ENCODE peak calls at places on chromosomes 6 and 20, in ten cellular contexts. One of them, this sample, is unnamed.
A peak's percentile ranks its signal among the peaks of the same experiment; 100 is the strongest.

GRCh38 chr6:21987501-21987957 is 309.3 kb downstream of the PRL start:
- DNase-seq in ovary: peak; percentile 80
- DNase-seq in GM10248: peak; percentile 26
- DNase-seq in HS-5: peak; percentile 34
- DNase-seq in OCI-M1: peak; percentile 85
- DNase-seq in stimulated activated CD8-positive, alpha-beta memory T cell treated with anti-CD3 and anti-CD28 coated beads, Interleukin-7, amount 100 ng/mL, for 1 hour: no peak
- DNase-seq in activated CD4-positive, alpha-beta T cell treated with anti-CD3 and anti-CD28 coated beads for 4 hours: no peak
- DNase-seq in activated CD4-positive, alpha-beta memory T cell treated with anti-CD3 and anti-CD28 coated beads for 36 hours: peak; percentile 9
- DNase-seq in NCI-H2081: no peak
- DNase-seq in amniotic stem cell: peak; percentile 71
- DNase-seq in this sample: peak; percentile 8

GRCh38 chr6:154993026-154993425 is 2.1 kb upstream of the TIAM2 start:
- DNase-seq in ovary: no peak
- DNase-seq in GM10248: no peak
- DNase-seq in HS-5: no peak
- DNase-seq in OCI-M1: no peak
- DNase-seq in stimulated activated CD8-positive, alpha-beta memory T cell treated with anti-CD3 and anti-CD28 coated beads, Interleukin-7, amount 100 ng/mL, for 1 hour: no peak
- DNase-seq in activated CD4-positive, alpha-beta T cell treated with anti-CD3 and anti-CD28 coated beads for 4 hours: no peak
- DNase-seq in activated CD4-positive, alpha-beta memory T cell treated with anti-CD3 and anti-CD28 coated beads for 36 hours: no peak
- DNase-seq in NCI-H2081: no peak
- DNase-seq in amniotic stem cell: no peak
- DNase-seq in this sample: no peak

GRCh38 chr6:53244958-53245357 is 96.3 kb upstream of the GCM1 start:
- DNase-seq in ovary: no peak
- DNase-seq in GM10248: peak; percentile 50
- DNase-seq in HS-5: no peak
- DNase-seq in OCI-M1: no peak
- DNase-seq in stimulated activated CD8-positive, alpha-beta memory T cell treated with anti-CD3 and anti-CD28 coated beads, Interleukin-7, amount 100 ng/mL, for 1 hour: no peak
- DNase-seq in activated CD4-positive, alpha-beta T cell treated with anti-CD3 and anti-CD28 coated beads for 4 hours: no peak
- DNase-seq in activated CD4-positive, alpha-beta memory T cell treated with anti-CD3 and anti-CD28 coated beads for 36 hours: peak; percentile 46
- DNase-seq in NCI-H2081: no peak
- DNase-seq in amniotic stem cell: no peak
- DNase-seq in this sample: peak; percentile 67

GRCh38 chr20:18138639-18139583 is 1.2 kb downstream of the KAT14 start:
- DNase-seq in ovary: no peak
- DNase-seq in GM10248: no peak
- DNase-seq in HS-5: no peak
- DNase-seq in OCI-M1: no peak
- DNase-seq in stimulated activated CD8-positive, alpha-beta memory T cell treated with anti-CD3 and anti-CD28 coated beads, Interleukin-7, amount 100 ng/mL, for 1 hour: no peak
- DNase-seq in activated CD4-positive, alpha-beta T cell treated with anti-CD3 and anti-CD28 coated beads for 4 hours: no peak
- DNase-seq in activated CD4-positive, alpha-beta memory T cell treated with anti-CD3 and anti-CD28 coated beads for 36 hours: no peak
- DNase-seq in NCI-H2081: no peak
- DNase-seq in amniotic stem cell: no peak
- DNase-seq in this sample: no peak

GRCh38 chr20:38770546-38770945 is 22.3 kb downstream of the ACTR5 start:
- DNase-seq in ovary: no peak
- DNase-seq in GM10248: no peak
- DNase-seq in HS-5: no peak
- DNase-seq in OCI-M1: no peak
- DNase-seq in stimulated activated CD8-positive, alpha-beta memory T cell treated with anti-CD3 and anti-CD28 coated beads, Interleukin-7, amount 100 ng/mL, for 1 hour: no peak
- DNase-seq in activated CD4-positive, alpha-beta T cell treated with anti-CD3 and anti-CD28 coated beads for 4 hours: no peak
- DNase-seq in activated CD4-positive, alpha-beta memory T cell treated with anti-CD3 and anti-CD28 coated beads for 36 hours: no peak
- DNase-seq in NCI-H2081: no peak
- DNase-seq in amniotic stem cell: no peak
- DNase-seq in this sample: no peak

GRCh38 chr6:131946404-131946991 is 4.7 kb downstream of the CCN2 start:
- DNase-seq in ovary: no peak
- DNase-seq in GM10248: no peak
- DNase-seq in HS-5: no peak
- DNase-seq in OCI-M1: no peak
- DNase-seq in stimulated activated CD8-positive, alpha-beta memory T cell treated with anti-CD3 and anti-CD28 coated beads, Interleukin-7, amount 100 ng/mL, for 1 hour: no peak
- DNase-seq in activated CD4-positive, alpha-beta T cell treated with anti-CD3 and anti-CD28 coated beads for 4 hours: no peak
- DNase-seq in activated CD4-positive, alpha-beta memory T cell treated with anti-CD3 and anti-CD28 coated beads for 36 hours: no peak
- DNase-seq in NCI-H2081: no peak
- DNase-seq in amniotic stem cell: no peak
- DNase-seq in this sample: no peak

GRCh38 chr6:49541210-49541724 is 9.2 kb upstream of the C6orf141 start:
- DNase-seq in ovary: no peak
- DNase-seq in GM10248: no peak
- DNase-seq in HS-5: peak; percentile 93
- DNase-seq in OCI-M1: peak; percentile 67
- DNase-seq in stimulated activated CD8-positive, alpha-beta memory T cell treated with anti-CD3 and anti-CD28 coated beads, Interleukin-7, amount 100 ng/mL, for 1 hour: no peak
- DNase-seq in activated CD4-positive, alpha-beta T cell treated with anti-CD3 and anti-CD28 coated beads for 4 hours: no peak
- DNase-seq in activated CD4-positive, alpha-beta memory T cell treated with anti-CD3 and anti-CD28 coated beads for 36 hours: no peak
- DNase-seq in NCI-H2081: no peak
- DNase-seq in amniotic stem cell: no peak
- DNase-seq in this sample: no peak

GRCh38 chr6:110999634-111000270 is 17.9 kb downstream of the RPF2 start:
- DNase-seq in ovary: no peak
- DNase-seq in GM10248: no peak
- DNase-seq in HS-5: no peak
- DNase-seq in OCI-M1: peak; percentile 63
- DNase-seq in stimulated activated CD8-positive, alpha-beta memory T cell treated with anti-CD3 and anti-CD28 coated beads, Interleukin-7, amount 100 ng/mL, for 1 hour: no peak
- DNase-seq in activated CD4-positive, alpha-beta T cell treated with anti-CD3 and anti-CD28 coated beads for 4 hours: no peak
- DNase-seq in activated CD4-positive, alpha-beta memory T cell treated with anti-CD3 and anti-CD28 coated beads for 36 hours: no peak
- DNase-seq in NCI-H2081: no peak
- DNase-seq in amniotic stem cell: no peak
- DNase-seq in this sample: no peak

GRCh38 chr6:98808522-98809210 is 25.7 kb upstream of the POU3F2 start:
- DNase-seq in ovary: no peak
- DNase-seq in GM10248: no peak
- DNase-seq in HS-5: peak; percentile 39
- DNase-seq in OCI-M1: no peak
- DNase-seq in stimulated activated CD8-positive, alpha-beta memory T cell treated with anti-CD3 and anti-CD28 coated beads, Interleukin-7, amount 100 ng/mL, for 1 hour: no peak
- DNase-seq in activated CD4-positive, alpha-beta T cell treated with anti-CD3 and anti-CD28 coated beads for 4 hours: no peak
- DNase-seq in activated CD4-positive, alpha-beta memory T cell treated with anti-CD3 and anti-CD28 coated beads for 36 hours: no peak
- DNase-seq in NCI-H2081: no peak
- DNase-seq in amniotic stem cell: no peak
- DNase-seq in this sample: no peak

GRCh38 chr20:7935027-7935551 is 5.2 kb downstream of the HAO1 start:
- DNase-seq in ovary: no peak
- DNase-seq in GM10248: peak; percentile 32
- DNase-seq in HS-5: no peak
- DNase-seq in OCI-M1: peak; percentile 6
- DNase-seq in stimulated activated CD8-positive, alpha-beta memory T cell treated with anti-CD3 and anti-CD28 coated beads, Interleukin-7, amount 100 ng/mL, for 1 hour: no peak
- DNase-seq in activated CD4-positive, alpha-beta T cell treated with anti-CD3 and anti-CD28 coated beads for 4 hours: no peak
- DNase-seq in activated CD4-positive, alpha-beta memory T cell treated with anti-CD3 and anti-CD28 coated beads for 36 hours: no peak
- DNase-seq in NCI-H2081: no peak
- DNase-seq in amniotic stem cell: no peak
- DNase-seq in this sample: no peak

GRCh38 chr20:50283922-50284810 is 93.5 kb downstream of the CEBPB start:
- DNase-seq in ovary: no peak
- DNase-seq in GM10248: no peak
- DNase-seq in HS-5: peak; percentile 65
- DNase-seq in OCI-M1: no peak
- DNase-seq in stimulated activated CD8-positive, alpha-beta memory T cell treated with anti-CD3 and anti-CD28 coated beads, Interleukin-7, amount 100 ng/mL, for 1 hour: no peak
- DNase-seq in activated CD4-positive, alpha-beta T cell treated with anti-CD3 and anti-CD28 coated beads for 4 hours: no peak
- DNase-seq in activated CD4-positive, alpha-beta memory T cell treated with anti-CD3 and anti-CD28 coated beads for 36 hours: peak; percentile 78
- DNase-seq in NCI-H2081: no peak
- DNase-seq in amniotic stem cell: no peak
- DNase-seq in this sample: no peak

GRCh38 chr6:15593798-15594197 is 69.0 kb downstream of the DTNBP1 start:
- DNase-seq in ovary: peak; percentile 49
- DNase-seq in GM10248: no peak
- DNase-seq in HS-5: no peak
- DNase-seq in OCI-M1: no peak
- DNase-seq in stimulated activated CD8-positive, alpha-beta memory T cell treated with anti-CD3 and anti-CD28 coated beads, Interleukin-7, amount 100 ng/mL, for 1 hour: no peak
- DNase-seq in activated CD4-positive, alpha-beta T cell treated with anti-CD3 and anti-CD28 coated beads for 4 hours: no peak
- DNase-seq in activated CD4-positive, alpha-beta memory T cell treated with anti-CD3 and anti-CD28 coated beads for 36 hours: no peak
- DNase-seq in NCI-H2081: no peak
- DNase-seq in amniotic stem cell: no peak
- DNase-seq in this sample: no peak

GRCh38 chr20:58145506-58146080 is 82.9 kb downstream of the ANKRD60 start:
- DNase-seq in ovary: no peak
- DNase-seq in GM10248: no peak
- DNase-seq in HS-5: no peak
- DNase-seq in OCI-M1: no peak
- DNase-seq in stimulated activated CD8-positive, alpha-beta memory T cell treated with anti-CD3 and anti-CD28 coated beads, Interleukin-7, amount 100 ng/mL, for 1 hour: no peak
- DNase-seq in activated CD4-positive, alpha-beta T cell treated with anti-CD3 and anti-CD28 coated beads for 4 hours: no peak
- DNase-seq in activated CD4-positive, alpha-beta memory T cell treated with anti-CD3 and anti-CD28 coated beads for 36 hours: no peak
- DNase-seq in NCI-H2081: no peak
- DNase-seq in amniotic stem cell: no peak
- DNase-seq in this sample: no peak

GRCh38 chr6:53020005-53020744 is 25.1 kb upstream of the GSTA4 start:
- DNase-seq in ovary: no peak
- DNase-seq in GM10248: no peak
- DNase-seq in HS-5: no peak
- DNase-seq in OCI-M1: peak; percentile 93
- DNase-seq in stimulated activated CD8-positive, alpha-beta memory T cell treated with anti-CD3 and anti-CD28 coated beads, Interleukin-7, amount 100 ng/mL, for 1 hour: no peak
- DNase-seq in activated CD4-positive, alpha-beta T cell treated with anti-CD3 and anti-CD28 coated beads for 4 hours: no peak
- DNase-seq in activated CD4-positive, alpha-beta memory T cell treated with anti-CD3 and anti-CD28 coated beads for 36 hours: no peak
- DNase-seq in NCI-H2081: peak; percentile 23
- DNase-seq in amniotic stem cell: no peak
- DNase-seq in this sample: no peak

GRCh38 chr20:47113362-47114118 is 218.9 kb downstream of the EYA2 start:
- DNase-seq in ovary: no peak
- DNase-seq in GM10248: no peak
- DNase-seq in HS-5: no peak
- DNase-seq in OCI-M1: peak; percentile 32
- DNase-seq in stimulated activated CD8-positive, alpha-beta memory T cell treated with anti-CD3 and anti-CD28 coated beads, Interleukin-7, amount 100 ng/mL, for 1 hour: no peak
- DNase-seq in activated CD4-positive, alpha-beta T cell treated with anti-CD3 and anti-CD28 coated beads for 4 hours: no peak
- DNase-seq in activated CD4-positive, alpha-beta memory T cell treated with anti-CD3 and anti-CD28 coated beads for 36 hours: no peak
- DNase-seq in NCI-H2081: no peak
- DNase-seq in amniotic stem cell: no peak
- DNase-seq in this sample: no peak

GRCh38 chr6:19050765-19051164 is 663.6 kb downstream of the RNF144B start:
- DNase-seq in ovary: no peak
- DNase-seq in GM10248: no peak
- DNase-seq in HS-5: no peak
- DNase-seq in OCI-M1: no peak
- DNase-seq in stimulated activated CD8-positive, alpha-beta memory T cell treated with anti-CD3 and anti-CD28 coated beads, Interleukin-7, amount 100 ng/mL, for 1 hour: no peak
- DNase-seq in activated CD4-positive, alpha-beta T cell treated with anti-CD3 and anti-CD28 coated beads for 4 hours: no peak
- DNase-seq in activated CD4-positive, alpha-beta memory T cell treated with anti-CD3 and anti-CD28 coated beads for 36 hours: no peak
- DNase-seq in NCI-H2081: no peak
- DNase-seq in amniotic stem cell: no peak
- DNase-seq in this sample: no peak

GRCh38 chr6:149877678-149878077 is 13.5 kb upstream of the LRP11 start:
- DNase-seq in ovary: no peak
- DNase-seq in GM10248: no peak
- DNase-seq in HS-5: no peak
- DNase-seq in OCI-M1: no peak
- DNase-seq in stimulated activated CD8-positive, alpha-beta memory T cell treated with anti-CD3 and anti-CD28 coated beads, Interleukin-7, amount 100 ng/mL, for 1 hour: no peak
- DNase-seq in activated CD4-positive, alpha-beta T cell treated with anti-CD3 and anti-CD28 coated beads for 4 hours: no peak
- DNase-seq in activated CD4-positive, alpha-beta memory T cell treated with anti-CD3 and anti-CD28 coated beads for 36 hours: no peak
- DNase-seq in NCI-H2081: no peak
- DNase-seq in amniotic stem cell: no peak
- DNase-seq in this sample: no peak

GRCh38 chr20:32891926-32892660 is 33.4 kb downstream of the EFCAB8 start:
- DNase-seq in ovary: no peak
- DNase-seq in GM10248: no peak
- DNase-seq in HS-5: no peak
- DNase-seq in OCI-M1: no peak
- DNase-seq in stimulated activated CD8-positive, alpha-beta memory T cell treated with anti-CD3 and anti-CD28 coated beads, Interleukin-7, amount 100 ng/mL, for 1 hour: no peak
- DNase-seq in activated CD4-positive, alpha-beta T cell treated with anti-CD3 and anti-CD28 coated beads for 4 hours: no peak
- DNase-seq in activated CD4-positive, alpha-beta memory T cell treated with anti-CD3 and anti-CD28 coated beads for 36 hours: no peak
- DNase-seq in NCI-H2081: no peak
- DNase-seq in amniotic stem cell: no peak
- DNase-seq in this sample: no peak

GRCh38 chr20:32945710-32946221 is 58.5 kb downstream of the SUN5 start:
- DNase-seq in ovary: no peak
- DNase-seq in GM10248: no peak
- DNase-seq in HS-5: no peak
- DNase-seq in OCI-M1: peak; percentile 39
- DNase-seq in stimulated activated CD8-positive, alpha-beta memory T cell treated with anti-CD3 and anti-CD28 coated beads, Interleukin-7, amount 100 ng/mL, for 1 hour: no peak
- DNase-seq in activated CD4-positive, alpha-beta T cell treated with anti-CD3 and anti-CD28 coated beads for 4 hours: peak; percentile 34
- DNase-seq in activated CD4-positive, alpha-beta memory T cell treated with anti-CD3 and anti-CD28 coated beads for 36 hours: peak; percentile 32
- DNase-seq in NCI-H2081: no peak
- DNase-seq in amniotic stem cell: no peak
- DNase-seq in this sample: no peak

GRCh38 chr6:15066433-15067337 is 179.2 kb upstream of the JARID2 start:
- DNase-seq in ovary: no peak
- DNase-seq in GM10248: no peak
- DNase-seq in HS-5: no peak
- DNase-seq in OCI-M1: peak; percentile 72
- DNase-seq in stimulated activated CD8-positive, alpha-beta memory T cell treated with anti-CD3 and anti-CD28 coated beads, Interleukin-7, amount 100 ng/mL, for 1 hour: no peak
- DNase-seq in activated CD4-positive, alpha-beta T cell treated with anti-CD3 and anti-CD28 coated beads for 4 hours: no peak
- DNase-seq in activated CD4-positive, alpha-beta memory T cell treated with anti-CD3 and anti-CD28 coated beads for 36 hours: no peak
- DNase-seq in NCI-H2081: no peak
- DNase-seq in amniotic stem cell: no peak
- DNase-seq in this sample: no peak

This sample was measured in GM12864.